ENCODE peak calls at places on chromosomes 5 and 9, in four cellular contexts. Z, R, Q and L are unnamed samples.

GRCh38 chr5:92641031-92641962 is 939.7 kb downstream of the NR2F1-AS1 start:
- DNase-seq in Z (no peak), Q (no peak), R (peak; percentile 29), L (no peak)

GRCh38 chr5:180704362-180704761 is 35.5 kb downstream of the OR2Y1 start:
- DNase-seq in Z (no peak), R (no peak), Q (no peak), L (no peak)

GRCh38 chr5:163569284-163569683 is 63.9 kb downstream of the MAT2B start:
- DNase-seq in R (no peak), Z (no peak), Q (no peak), L (no peak)

GRCh38 chr5:77213601-77214000 is 3.1 kb downstream of the PDE8B start:
- DNase-seq in R (no peak), Q (no peak), Z (no peak), L (no peak)

GRCh38 chr9:1051286-1052118 is 1.3 kb downstream of the DMRT2 start:
- DNase-seq in Q (no peak), R (peak; percentile 62), Z (peak; percentile 65), L (no peak)

GRCh38 chr5:435961-436640 is 6.9 kb upstream of the EXOC3 start:
- DNase-seq in R (no peak), Q (no peak), Z (peak; percentile 32), L (no peak)

GRCh38 chr5:33494476-33494875 is 53.7 kb downstream of the TARS1 start:
- DNase-seq in R (no peak), Q (no peak), Z (no peak), L (no peak)

GRCh38 chr5:75993638-75994037 is 89.5 kb upstream of the SV2C start:
- DNase-seq in Q (no peak), R (no peak), Z (no peak), L (no peak)

GRCh38 chr5:149060325-149060724 is 2.5 kb downstream of the SH3TC2 start:
- DNase-seq in Q (no peak), R (no peak), Z (no peak), L (peak; percentile 52)

GRCh38 chr5:179916523-179916922 is 8.8 kb upstream of the TBC1D9B start:
- DNase-seq in Z (no peak), Q (no peak), R (no peak), L (no peak)

GRCh38 chr5:179901915-179902762 is 5.6 kb downstream of the TBC1D9B start:
- DNase-seq in R (no peak), Q (no peak), Z (no peak), L (peak; percentile 64)

GRCh38 chr5:157502143-157502647 is 42.2 kb downstream of the NIPAL4 start:
- DNase-seq in R (no peak), Z (no peak), Q (no peak), L (no peak)

GRCh38 chr5:43039468-43040286 is 442 bp downstream of the ANXA2R start:
- DNase-seq in Z (peak; percentile 77), Q (no peak), R (no peak), L (peak; percentile 67)

GRCh38 chr5:74075900-74076484 is 450.0 kb downstream of the ARHGEF28 start:
- DNase-seq in R (no peak), Q (no peak), Z (no peak), L (no peak)

GRCh38 chr9:131545003-131545785 is at the start of gene PRRT1B:
- DNase-seq in Z (no peak), R (peak; percentile 94), Q (no peak), L (no peak)

GRCh38 chr5:177234761-177235315 is 68.7 kb downstream of the RAB24 start:
- DNase-seq in Z (no peak), Q (no peak), R (no peak), L (no peak)

GRCh38 chr5:89110916-89111646 is 228.1 kb upstream of the MEF2C start:
- DNase-seq in Q (no peak), Z (no peak), R (no peak), L (no peak)

GRCh38 chr5:171616002-171616780 is 169.4 kb upstream of the SMIM23 start:
- DNase-seq in R (no peak), Q (no peak), Z (no peak), L (no peak)

GRCh38 chr9:76835571-76836283 is 70.2 kb downstream of the PRUNE2 start:
- DNase-seq in Q (no peak), Z (no peak), R (no peak), L (peak; percentile 57)

GRCh38 chr9:5470122-5470521 is 19.8 kb downstream of the CD274 start:
- DNase-seq in Q (no peak), R (no peak), Z (no peak), L (no peak)

GRCh38 chr9:98291775-98292174 is 36.3 kb upstream of the TBC1D2 start:
- DNase-seq in R (no peak), Z (no peak), Q (no peak), L (no peak)